ENCODE peak calls at places on chromosome 6, in six cellular contexts. M is fibroblast of lung, E is esophagus muscularis mucosa, B is H1, R is stomach, H is tibial nerve. I is an unnamed sample. For H3K4me1, the result is how much of the 10 kb centered on the place peaks cover.

GRCh38 chr6:16925461-16925860 is 164.2 kb upstream of the ATXN1 start:
- DNase-seq in R (no peak), E (no peak), M (no peak), H (no peak), B (no peak), I (no peak)

GRCh38 chr6:37809144-37809543 is 10.4 kb upstream of the ZFAND3 start:
- DNase-seq in M (peak), E (no peak), B (no peak), H (peak), R (no peak), I (no peak)

GRCh38 chr6:53168516-53169257 is 20.0 kb upstream of the GCM1 start:
- DNase-seq in B (no peak), M (no peak), H (no peak), E (no peak), R (no peak), I (no peak)

GRCh38 chr6:71967436-71967835 is 81.1 kb downstream of the RIMS1 start:
- DNase-seq in B (no peak), H (no peak), R (no peak), E (no peak), M (no peak), I (no peak)

GRCh38 chr6:157764346-157765068 is 58.5 kb upstream of the SNX9 start:
- DNase-seq in H (peak), M (peak), E (no peak), R (peak), B (no peak), I (peak)

GRCh38 chr6:90168693-90169131 is 127.9 kb downstream of the BACH2 start:
- DNase-seq in M (peak), H (no peak), R (no peak), B (no peak), E (no peak), I (no peak)

GRCh38 chr6:167091149-167092107 is 31.5 kb upstream of the CCR6 start:
- DNase-seq in R (no peak), E (peak), H (no peak), B (no peak), M (no peak), I (no peak)

GRCh38 chr6:4291453-4292403 is 156.4 kb upstream of the ECI2 start:
- DNase-seq in B (no peak), M (peak), E (peak), H (no peak), R (no peak), I (no peak)

GRCh38 chr6:159047896-159048685 is 3.3 kb upstream of the TAGAP start:
- DNase-seq in M (no peak), H (no peak), R (no peak), E (peak), B (no peak), I (no peak)

GRCh38 chr6:106005013-106005412 is 81.1 kb upstream of the PRDM1 start:
- DNase-seq in E (no peak), B (no peak), H (no peak), R (no peak), M (peak), I (no peak)

GRCh38 chr6:94736231-94736630 is 841.1 kb upstream of the MANEA start:
- DNase-seq in M (peak), E (no peak), R (no peak), B (no peak), H (no peak), I (no peak)

GRCh38 chr6:14439419-14439818 is 321.8 kb downstream of the CD83 start:
- DNase-seq in E (no peak), R (no peak), M (no peak), H (no peak), B (no peak), I (no peak)

GRCh38 chr6:42702200-42702599 is 20.2 kb downstream of the PRPH2 start:
- DNase-seq in H (no peak), B (no peak), E (no peak), M (peak), R (no peak), I (no peak)

GRCh38 chr6:129269076-129269475 is 386.1 kb downstream of the LAMA2 start:
- DNase-seq in E (no peak), B (no peak), R (no peak), M (no peak), H (no peak), I (no peak)

GRCh38 chr6:155224031-155224451 is 39.8 kb upstream of the CLDN20 start:
- DNase-seq in B (no peak), E (no peak), M (peak), R (no peak), H (no peak), I (peak)

GRCh38 chr6:68653074-68653705 is 18.1 kb downstream of the ADGRB3 start:
- DNase-seq in R (no peak), E (no peak), H (no peak), B (no peak), M (no peak), I (no peak)

GRCh38 chr6:165662671-165663282 is at the start of gene PDE10A:
- DNase-seq in E (peak), M (peak), R (peak), H (no peak), B (peak), I (no peak)

DNA sequence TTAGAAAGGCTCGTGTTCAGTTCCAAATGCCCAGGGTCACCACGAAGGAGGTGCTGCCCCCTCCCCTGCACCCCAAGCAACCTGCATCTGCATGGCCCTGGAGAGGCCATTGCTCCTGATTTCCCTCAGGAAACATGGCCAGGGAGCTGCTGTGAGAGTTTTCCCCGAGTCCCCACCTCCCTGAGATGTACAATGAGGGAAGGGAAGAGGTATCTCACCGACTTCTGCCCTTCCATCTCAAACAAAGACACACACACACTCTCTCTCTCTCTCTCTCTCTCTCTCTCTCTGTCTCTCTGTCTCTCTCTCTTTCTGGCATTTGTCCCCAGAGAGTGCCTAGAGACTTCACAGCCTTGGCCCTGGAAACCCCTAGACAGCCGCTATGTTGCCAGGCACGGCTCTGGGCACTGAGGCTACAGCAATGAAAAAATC is 120.4 kb downstream of the MRPL14 start:
- DNase-seq in E (no peak), B (no peak), H (no peak), M (no peak), R (no peak), I (no peak)
- H3K4me1 ChIP-seq in E (half or more), B (under half), H (under half), M (under half), R (under half), I (under half)

GRCh38 chr6:148967128-148967527 is 220.3 kb downstream of the UST start:
- DNase-seq in R (no peak), M (no peak), B (no peak), H (no peak), E (peak), I (no peak)
- H3K4me1 ChIP-seq in R (under half), M (under half), B (under half), H (under half), E (under half), I (under half)

GRCh38 chr6:145808239-145808638 is 6.4 kb downstream of the FBXO30 start:
- DNase-seq in H (no peak), B (no peak), M (peak), R (no peak), E (no peak), I (no peak)

GRCh38 chr6:145811741-145812140 is 2.9 kb downstream of the FBXO30 start:
- DNase-seq in M (no peak), R (no peak), B (no peak), H (no peak), E (no peak), I (no peak)

GRCh38 chr6:145813285-145814034 is 1.1 kb downstream of the FBXO30 start:
- DNase-seq in H (no peak), R (no peak), E (no peak), M (peak), B (no peak), I (no peak)

GRCh38 chr6:145809211-145809610 is 5.4 kb downstream of the FBXO30 start:
- DNase-seq in M (peak), E (no peak), R (no peak), B (no peak), H (no peak), I (no peak)

DNA sequence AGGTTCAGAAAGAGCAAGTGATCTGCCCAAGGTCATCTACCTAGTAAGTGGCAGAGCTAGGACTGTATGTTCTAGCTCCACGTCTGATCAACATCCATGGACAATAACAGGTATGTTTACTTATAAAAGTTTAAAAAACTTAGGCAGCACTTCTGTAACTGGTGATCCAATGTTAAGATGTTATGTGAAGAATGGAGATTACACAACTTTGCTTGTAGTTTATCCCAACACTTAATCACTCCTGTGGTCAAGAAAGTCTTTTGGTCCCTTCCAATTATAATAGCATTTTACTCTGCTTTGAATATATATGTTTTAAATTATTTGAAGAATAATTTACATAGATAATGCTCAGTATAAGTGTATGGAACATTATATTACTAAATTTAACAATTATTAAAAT is 4.8 kb downstream of the FBXO30 start:
- DNase-seq in B (no peak), H (no peak), R (no peak), E (no peak), M (peak), I (no peak)
- H3K4me1 ChIP-seq in B (under half), H (under half), R (half or more), E (under half), M (under half), I (under half)

DNA sequence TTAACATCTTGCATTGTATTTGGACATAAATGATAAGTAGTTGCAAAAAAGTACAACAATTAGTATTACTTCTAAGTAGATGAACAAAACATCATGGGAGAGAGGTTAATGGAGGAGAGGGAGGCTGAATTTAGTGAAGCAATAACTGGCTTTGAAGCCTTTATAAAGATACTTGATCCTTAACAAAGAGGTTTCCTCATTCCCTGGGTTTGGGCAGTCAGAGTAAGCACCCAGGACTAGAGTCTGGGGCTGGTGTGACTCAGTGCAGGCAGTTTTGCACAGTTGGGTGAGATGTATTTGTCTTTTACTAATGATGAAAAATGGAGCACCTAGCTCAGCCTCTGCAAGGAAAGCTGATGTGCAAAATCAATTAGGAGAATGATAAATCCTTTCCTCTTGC is 11.9 kb upstream of the OPN5 start:
- DNase-seq in R (no peak), E (no peak), H (no peak), B (no peak), M (no peak), I (no peak)
- H3K4me1 ChIP-seq in R (under half), E (under half), H (under half), B (under half), M (under half), I (under half)